ENCODE peak calls at places on chromosomes 12 and 14, in nine cellular contexts. One of them, this sample, is unnamed.

GRCh38 chr12:64672925-64673409 is 62.7 kb downstream of the RASSF3 start:
- DNase-seq in heart right ventricle: peak
- DNase-seq in A172: peak
- DNase-seq in neural crest cell: no peak
- DNase-seq in head of caudate nucleus: no peak
- DNase-seq in AG10803: peak
- DNase-seq in left cardiac atrium: peak
- DNase-seq in RKO: no peak
- DNase-seq in ACHN: peak
- DNase-seq in this sample: peak

GRCh38 chr14:53109028-53109687 is 44.0 kb downstream of the DDHD1 start:
- DNase-seq in heart right ventricle: no peak
- DNase-seq in A172: no peak
- DNase-seq in neural crest cell: no peak
- DNase-seq in head of caudate nucleus: no peak
- DNase-seq in AG10803: peak
- DNase-seq in left cardiac atrium: no peak
- DNase-seq in RKO: no peak
- DNase-seq in ACHN: no peak
- DNase-seq in this sample: no peak

GRCh38 chr14:68365228-68365627 is 427.6 kb downstream of the ZFP36L1 start:
- DNase-seq in heart right ventricle: no peak
- DNase-seq in A172: peak
- DNase-seq in neural crest cell: no peak
- DNase-seq in head of caudate nucleus: no peak
- DNase-seq in AG10803: peak
- DNase-seq in left cardiac atrium: no peak
- DNase-seq in RKO: peak
- DNase-seq in ACHN: no peak
- DNase-seq in this sample: no peak

GRCh38 chr12:2152134-2152533 is 99.3 kb downstream of the CACNA1C start:
- DNase-seq in heart right ventricle: no peak
- DNase-seq in A172: no peak
- DNase-seq in neural crest cell: no peak
- DNase-seq in head of caudate nucleus: no peak
- DNase-seq in AG10803: no peak
- DNase-seq in left cardiac atrium: no peak
- DNase-seq in RKO: peak
- DNase-seq in ACHN: no peak
- DNase-seq in this sample: no peak

GRCh38 chr12:57459750-57460400 is at the start of gene GLI1:
- DNase-seq in heart right ventricle: no peak
- DNase-seq in A172: no peak
- DNase-seq in neural crest cell: no peak
- DNase-seq in head of caudate nucleus: no peak
- DNase-seq in AG10803: peak
- DNase-seq in left cardiac atrium: no peak
- DNase-seq in RKO: peak
- DNase-seq in ACHN: peak
- DNase-seq in this sample: no peak

GRCh38 chr12:24027352-24027751 is 77.9 kb upstream of the SOX5 start:
- DNase-seq in heart right ventricle: no peak
- DNase-seq in A172: no peak
- DNase-seq in neural crest cell: no peak
- DNase-seq in head of caudate nucleus: no peak
- DNase-seq in AG10803: no peak
- DNase-seq in left cardiac atrium: no peak
- DNase-seq in RKO: no peak
- DNase-seq in ACHN: no peak
- DNase-seq in this sample: no peak

GRCh38 chr12:121205491-121205890 is 4.4 kb upstream of the P2RX4 start:
- DNase-seq in heart right ventricle: no peak
- DNase-seq in A172: no peak
- DNase-seq in neural crest cell: no peak
- DNase-seq in head of caudate nucleus: no peak
- DNase-seq in AG10803: peak
- DNase-seq in left cardiac atrium: no peak
- DNase-seq in RKO: no peak
- DNase-seq in ACHN: no peak
- DNase-seq in this sample: no peak

GRCh38 chr12:131223791-131224567 is 270.3 kb downstream of the ADGRD1 start:
- DNase-seq in heart right ventricle: no peak
- DNase-seq in A172: no peak
- DNase-seq in neural crest cell: no peak
- DNase-seq in head of caudate nucleus: no peak
- DNase-seq in AG10803: no peak
- DNase-seq in left cardiac atrium: no peak
- DNase-seq in RKO: no peak
- DNase-seq in ACHN: no peak
- DNase-seq in this sample: no peak

GRCh38 chr12:58346032-58346632 is 404.8 kb downstream of the ATP23 start:
- DNase-seq in heart right ventricle: no peak
- DNase-seq in A172: peak
- DNase-seq in neural crest cell: no peak
- DNase-seq in head of caudate nucleus: no peak
- DNase-seq in AG10803: peak
- DNase-seq in left cardiac atrium: no peak
- DNase-seq in RKO: peak
- DNase-seq in ACHN: peak
- DNase-seq in this sample: no peak

GRCh38 chr12:84070311-84070710 is 842.3 kb downstream of the SLC6A15 start:
- DNase-seq in heart right ventricle: no peak
- DNase-seq in A172: peak
- DNase-seq in neural crest cell: no peak
- DNase-seq in head of caudate nucleus: no peak
- DNase-seq in AG10803: peak
- DNase-seq in left cardiac atrium: no peak
- DNase-seq in RKO: no peak
- DNase-seq in ACHN: no peak
- DNase-seq in this sample: no peak

GRCh38 chr14:99479160-99479902 is 1.3 kb downstream of the SETD3 start:
- DNase-seq in heart right ventricle: no peak
- DNase-seq in A172: no peak
- DNase-seq in neural crest cell: no peak
- DNase-seq in head of caudate nucleus: no peak
- DNase-seq in AG10803: no peak
- DNase-seq in left cardiac atrium: no peak
- DNase-seq in RKO: peak
- DNase-seq in ACHN: peak
- DNase-seq in this sample: peak

GRCh38 chr12:28563926-28564325 is 373.7 kb downstream of the CCDC91 start:
- DNase-seq in heart right ventricle: no peak
- DNase-seq in A172: no peak
- DNase-seq in neural crest cell: no peak
- DNase-seq in head of caudate nucleus: no peak
- DNase-seq in AG10803: peak
- DNase-seq in left cardiac atrium: no peak
- DNase-seq in RKO: no peak
- DNase-seq in ACHN: no peak
- DNase-seq in this sample: no peak

GRCh38 chr12:77152623-77153193 is 87.3 kb upstream of the E2F7 start:
- DNase-seq in heart right ventricle: no peak
- DNase-seq in A172: peak
- DNase-seq in neural crest cell: no peak
- DNase-seq in head of caudate nucleus: no peak
- DNase-seq in AG10803: peak
- DNase-seq in left cardiac atrium: no peak
- DNase-seq in RKO: peak
- DNase-seq in ACHN: peak
- DNase-seq in this sample: no peak

GRCh38 chr12:26473291-26473690 is 277.9 kb downstream of the SSPN start:
- DNase-seq in heart right ventricle: no peak
- DNase-seq in A172: no peak
- DNase-seq in neural crest cell: no peak
- DNase-seq in head of caudate nucleus: no peak
- DNase-seq in AG10803: no peak
- DNase-seq in left cardiac atrium: no peak
- DNase-seq in RKO: peak
- DNase-seq in ACHN: peak
- DNase-seq in this sample: peak

GRCh38 chr12:120316798-120317257 is 10.8 kb downstream of the PLA2G1B start:
- DNase-seq in heart right ventricle: no peak
- DNase-seq in A172: peak
- DNase-seq in neural crest cell: no peak
- DNase-seq in head of caudate nucleus: no peak
- DNase-seq in AG10803: no peak
- DNase-seq in left cardiac atrium: no peak
- DNase-seq in RKO: no peak
- DNase-seq in ACHN: no peak
- DNase-seq in this sample: no peak